ENCODE peak calls at places on chromosome 11, in ten cellular contexts. L is natural killer cell; A is T-cell; O is activated T-cell treated with anti-CD3 and anti-CD28 coated beads, Interleukin-2, amount 50 U/mL, for 4 hours; F is SK-N-SH treated with all-trans-retinoic acid at 6 μM for 48 hours; I is omental fat pad; X is upper lobe of left lung; B is body of pancreas; T is gastroesophageal sphincter; R is left lung. W is an unnamed sample.

GRCh38 chr11:105935791-105936190 is 86.2 kb downstream of the MSANTD4 start:
- ATAC-seq in T (no peak), A (no peak), R (peak), X (no peak), L (no peak), B (no peak), F (no peak), O (no peak), I (no peak), W (no peak)

GRCh38 chr11:15097411-15097810 is 17.3 kb upstream of the INSC start:
- ATAC-seq in B (no peak), R (no peak), I (no peak), A (no peak), O (no peak), X (no peak), L (no peak), T (no peak), F (no peak), W (no peak)

GRCh38 chr11:8531312-8531711 is 62.7 kb downstream of the STK33 start:
- ATAC-seq in B (no peak), X (no peak), L (no peak), R (no peak), A (no peak), O (no peak), I (no peak), T (no peak), F (peak), W (no peak)

GRCh38 chr11:112564228-112564955 is 303.7 kb upstream of the PLET1 start:
- ATAC-seq in B (no peak), A (no peak), O (no peak), L (no peak), R (peak), I (no peak), X (no peak), F (peak), T (peak), W (peak)

GRCh38 chr11:132171031-132171430 is 800.6 kb downstream of the NTM start:
- ATAC-seq in O (no peak), A (no peak), R (no peak), I (no peak), F (no peak), T (no peak), B (no peak), X (no peak), L (no peak), W (no peak)

GRCh38 chr11:44383246-44383645 is 73.3 kb upstream of the ALX4 start:
- ATAC-seq in O (no peak), B (no peak), T (no peak), F (no peak), L (no peak), A (no peak), I (no peak), R (no peak), X (no peak), W (no peak)

GRCh38 chr11:69617682-69618081 is 23.3 kb upstream of the CCND1 start:
- ATAC-seq in O (no peak), L (no peak), X (no peak), F (no peak), T (no peak), I (no peak), R (no peak), A (no peak), B (no peak), W (no peak)

GRCh38 chr11:32316846-32317525 is 118.4 kb downstream of the WT1 start:
- ATAC-seq in A (no peak), X (no peak), T (no peak), O (no peak), L (no peak), I (no peak), B (no peak), F (no peak), R (no peak), W (peak)

GRCh38 chr11:95549276-95549675 is 240.3 kb downstream of the FAM76B start:
- ATAC-seq in B (no peak), F (no peak), X (no peak), L (no peak), I (no peak), R (no peak), O (no peak), T (no peak), A (no peak), W (no peak)

GRCh38 chr11:70887428-70887827 is 364.9 kb downstream of the SHANK2 start:
- ATAC-seq in X (no peak), T (no peak), O (no peak), B (no peak), F (no peak), R (no peak), A (no peak), L (no peak), I (no peak), W (no peak)

GRCh38 chr11:695606-696381 is at the start of gene TMEM80:
- ATAC-seq in L (peak), B (peak), R (peak), I (peak), F (peak), T (peak), O (peak), X (peak), A (peak), W (peak)

GRCh38 chr11:94776351-94777321 is 8.5 kb downstream of the AMOTL1 start:
- ATAC-seq in R (peak), I (peak), T (peak), L (peak), X (no peak), B (peak), F (peak), A (no peak), O (no peak), W (no peak)

GRCh38 chr11:68632802-68633201 is 51.5 kb upstream of the GAL start:
- ATAC-seq in T (no peak), A (no peak), I (no peak), L (no peak), F (peak), X (no peak), B (no peak), O (no peak), R (peak), W (peak)

GRCh38 chr11:18479063-18479462 is 23.4 kb downstream of the LDHAL6A start:
- ATAC-seq in X (no peak), T (no peak), L (no peak), F (no peak), B (no peak), R (no peak), I (no peak), A (no peak), O (no peak), W (no peak)

GRCh38 chr11:95544095-95544795 is 245.3 kb downstream of the FAM76B start:
- ATAC-seq in F (no peak), L (no peak), R (no peak), A (no peak), I (no peak), X (no peak), O (peak), B (no peak), T (no peak), W (peak)

GRCh38 chr11:77650165-77650564 is 12.6 kb upstream of the CLNS1A start:
- ATAC-seq in X (no peak), T (no peak), B (no peak), F (no peak), O (no peak), L (no peak), I (no peak), R (no peak), A (no peak), W (no peak)

GRCh38 chr11:37849731-37850130 is 1251.7 kb upstream of the RAG2 start:
- ATAC-seq in T (no peak), X (no peak), A (no peak), O (no peak), I (no peak), B (no peak), R (no peak), F (no peak), L (no peak), W (no peak)

GRCh38 chr11:82675838-82676237 is 57.8 kb downstream of the FAM181B start:
- ATAC-seq in L (no peak), R (no peak), X (no peak), A (no peak), F (no peak), B (no peak), O (no peak), I (no peak), T (no peak), W (no peak)

GRCh38 chr11:16942342-16942741 is 71.9 kb downstream of the PLEKHA7 start:
- ATAC-seq in I (no peak), L (no peak), X (no peak), A (no peak), R (no peak), T (no peak), F (no peak), O (no peak), B (no peak), W (no peak)

GRCh38 chr11:117410861-117411725 is 83.4 kb downstream of the CEP164 start:
- ATAC-seq in O (no peak), I (no peak), R (no peak), X (no peak), F (peak), A (no peak), L (no peak), T (no peak), B (no peak), W (no peak)

GRCh38 chr11:15913261-15913660 is 443.1 kb downstream of the SOX6 start:
- ATAC-seq in O (no peak), R (peak), T (no peak), B (no peak), X (no peak), F (no peak), I (peak), L (no peak), A (no peak), W (no peak)

GRCh38 chr11:82229346-82229745 is 504.3 kb downstream of the FAM181B start:
- ATAC-seq in A (no peak), T (no peak), L (no peak), O (peak), B (no peak), X (no peak), I (no peak), R (no peak), F (peak), W (no peak)

GRCh38 chr11:82864268-82864667 is 36.0 kb downstream of the PRCP start:
- ATAC-seq in X (peak), L (no peak), A (no peak), F (peak), I (peak), O (no peak), T (peak), B (peak), R (peak), W (no peak)

W was measured in activated T-helper 17 cell treated with anti-CD3 and anti-CD28 coated beads, Interleukin-2, amount 50 U/mL, for 72 hours.